ENCODE peak calls at places on chromosomes 2 and 18, in four cellular contexts. M, A, L and U are unnamed samples.

GRCh38 chr2:226981731-226982373 is 146.0 kb downstream of the RHBDD1 start:
- DNase-seq in M (no peak), A (no peak), L (peak; percentile 65), U (no peak)

GRCh38 chr2:239601201-239601851 is 200.5 kb upstream of the HDAC4 start:
- DNase-seq in M (no peak), L (no peak), A (no peak), U (no peak)

GRCh38 chr2:127064642-127065250 is 42.2 kb downstream of the BIN1 start:
- DNase-seq in M (no peak), L (peak; percentile 95), A (peak; percentile 98), U (peak; percentile 83)

GRCh38 chr2:74293191-74294065 is 49.8 kb downstream of the SLC4A5 start:
- DNase-seq in A (no peak), M (no peak), L (no peak), U (no peak)

GRCh38 chr2:190515687-190516086 is 18.8 kb downstream of the NEMP2 start:
- DNase-seq in A (no peak), M (no peak), L (no peak), U (no peak)

GRCh38 chr2:222776792-222777191 is 84.0 kb upstream of the ACSL3 start:
- DNase-seq in M (no peak), L (no peak), A (no peak), U (peak; percentile 62)

GRCh38 chr2:143700865-143701264 is 571.6 kb downstream of the ARHGAP15 start:
- DNase-seq in A (no peak), M (no peak), L (no peak), U (no peak)

GRCh38 chr2:239431536-239431935 is 30.7 kb upstream of the HDAC4 start:
- DNase-seq in L (no peak), M (no peak), A (no peak), U (no peak)

GRCh38 chr2:128603411-128603924 is 284.8 kb upstream of the HS6ST1 start:
- DNase-seq in L (no peak), M (no peak), A (no peak), U (no peak)

GRCh38 chr2:210752532-210752931 is 196.1 kb downstream of the CPS1 start:
- DNase-seq in L (no peak), M (no peak), A (no peak), U (no peak)

GRCh38 chr18:39296293-39296888 is 1730.8 kb upstream of the CELF4 start:
- DNase-seq in L (no peak), M (no peak), A (no peak), U (no peak)

GRCh38 chr2:144181006-144181405 is 338.9 kb downstream of the ZEB2 start:
- DNase-seq in L (no peak), M (no peak), A (no peak), U (no peak)

GRCh38 chr2:19124135-19124534 is 234.3 kb downstream of the OSR1 start:
- DNase-seq in A (no peak), L (no peak), M (no peak), U (no peak)

GRCh38 chr2:143632751-143633374 is 503.6 kb downstream of the ARHGAP15 start:
- DNase-seq in L (no peak), M (no peak), A (no peak), U (no peak)

GRCh38 chr18:47985837-47986236 is 55.4 kb upstream of the SMAD2 start:
- DNase-seq in M (no peak), A (no peak), L (no peak), U (no peak)

GRCh38 chr2:120552800-120553471 is 182.7 kb upstream of the GLI2 start:
- DNase-seq in L (peak; percentile 75), A (peak; percentile 87), M (no peak), U (peak; percentile 90)

GRCh38 chr2:172200495-172201085 is 97.9 kb upstream of the DLX2 start:
- DNase-seq in M (no peak), L (peak; percentile 29), A (no peak), U (no peak)

GRCh38 chr18:59453468-59453961 is 94.5 kb upstream of the LMAN1 start:
- DNase-seq in M (no peak), A (no peak), L (no peak), U (peak; percentile 97)

GRCh38 chr2:174634130-174635014 is 36.8 kb upstream of the WIPF1 start:
- DNase-seq in A (no peak), M (peak; percentile 65), L (peak; percentile 72), U (no peak)

GRCh38 chr2:88933980-88934379 is 242.5 kb downstream of the RPIA start:
- DNase-seq in M (no peak), L (no peak), A (no peak), U (peak; percentile 34)

GRCh38 chr2:289362-290089 is 1.6 kb upstream of the ALKAL2 start:
- DNase-seq in L (peak; percentile 75), A (no peak), M (no peak), U (no peak)

GRCh38 chr18:31102020-31102684 is at the start of gene DSC2:
- DNase-seq in M (no peak), L (peak; percentile 79), A (no peak), U (peak; percentile 61)

GRCh38 chr18:8212893-8213805 is 396.1 kb upstream of the RAB12 start:
- DNase-seq in M (no peak), L (no peak), A (no peak), U (no peak)

GRCh38 chr2:239470151-239470900 is 69.5 kb upstream of the HDAC4 start:
- DNase-seq in A (no peak), M (no peak), L (no peak), U (no peak)

GRCh38 chr2:72291059-72291458 is 143.4 kb upstream of the CYP26B1 start:
- DNase-seq in M (no peak), L (no peak), A (no peak), U (no peak)

GRCh38 chr2:51003345-51004192 is 28.4 kb downstream of the NRXN1 start:
- DNase-seq in M (no peak), A (no peak), L (no peak), U (no peak)

GRCh38 chr18:54284967-54285785 is 15.9 kb downstream of the POLI start:
- DNase-seq in M (peak; percentile 97), A (no peak), L (peak; percentile 14), U (no peak)

GRCh38 chr2:218405365-218406208 is 5.9 kb downstream of the CTDSP1 start:
- DNase-seq in A (no peak), L (peak; percentile 34), M (no peak), U (no peak)

GRCh38 chr2:29281585-29281984 is 166.4 kb downstream of the CLIP4 start:
- DNase-seq in L (no peak), M (no peak), A (peak; percentile 27), U (no peak)

GRCh38 chr2:65550246-65550645 is 117.8 kb upstream of the SPRED2 start:
- DNase-seq in A (no peak), M (no peak), L (no peak), U (no peak)
- TF ChIP-seq CHD2 in A (no peak), M (no peak), L (no peak), U (no peak)

GRCh38 chr2:176129013-176129796 is at the start of gene HOXD8:
- DNase-seq in A (peak; percentile 38), L (peak; percentile 26), M (no peak), U (no peak)
- TF ChIP-seq REST in A (no peak), L (no peak), M (no peak), U (no peak)

GRCh38 chr18:36130039-36130831 is 536 bp downstream of the ELP2 start:
- DNase-seq in L (peak; percentile 51), M (no peak), A (no peak), U (no peak)

GRCh38 chr18:36127866-36128845 is 984 bp downstream of the SLC39A6 start:
- DNase-seq in L (peak; percentile 38), A (no peak), M (no peak), U (peak; percentile 23)

GRCh38 chr18:36130883-36131653 is 1.4 kb downstream of the ELP2 start:
- DNase-seq in L (no peak), A (no peak), M (no peak), U (no peak)

GRCh38 chr18:36128907-36129299 is 237 bp downstream of the SLC39A6 start:
- DNase-seq in M (no peak), A (no peak), L (no peak), U (no peak)

GRCh38 chr18:36129300-36130038 is at the start of the genes ELP2 and SLC39A6:
- DNase-seq in L (peak; percentile 99), M (peak; percentile 76), A (peak; percentile 83), U (peak; percentile 91)
- TF ChIP-seq CEBPB in L (no peak), M (no peak), A (no peak), U (no peak)

DNA sequence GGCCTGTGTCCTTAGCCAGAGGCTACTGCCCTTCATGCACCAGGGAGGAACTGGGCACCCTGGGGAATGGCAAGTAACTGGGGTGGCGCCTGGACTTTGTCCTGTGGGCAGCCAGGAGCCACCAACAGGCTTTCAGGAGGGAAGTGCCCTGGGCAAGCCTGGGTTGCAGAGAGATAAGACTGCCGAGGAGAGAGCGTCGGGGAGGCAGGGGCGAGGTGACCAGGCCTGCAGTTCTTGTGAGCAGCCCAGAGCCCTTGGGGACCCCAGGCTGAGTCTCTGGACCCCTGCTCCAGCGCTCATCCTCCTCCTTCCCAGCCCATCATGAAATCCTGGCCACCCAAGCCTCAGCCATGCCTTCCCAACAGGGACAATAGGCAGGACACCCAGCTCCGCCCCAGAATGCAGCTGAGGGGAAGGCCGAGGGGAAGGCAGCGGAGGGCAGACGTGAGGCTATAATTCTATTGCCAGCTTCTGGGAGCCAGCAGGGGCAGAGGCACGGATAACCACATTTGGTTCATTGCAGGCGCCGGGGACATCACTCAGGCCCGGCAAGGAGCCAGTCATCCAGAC is 25.1 kb downstream of the ADRA2B start:
- DNase-seq in L (no peak), A (no peak), M (no peak), U (no peak)
- TF ChIP-seq CHD2 in L (no peak), A (no peak), M (no peak), U (no peak)

GRCh38 chr2:27721335-27721734 is 50.2 kb upstream of the MRPL33 start:
- DNase-seq in A (no peak), M (no peak), L (no peak), U (peak; percentile 59)

GRCh38 chr2:27717070-27717453 is 53.4 kb downstream of the SLC4A1AP start:
- DNase-seq in A (no peak), M (no peak), L (peak; percentile 26), U (no peak)

GRCh38 chr2:27721884-27722485 is 49.5 kb upstream of the MRPL33 start:
- DNase-seq in L (no peak), M (no peak), A (no peak), U (no peak)

GRCh38 chr2:27723372-27724144 is 48.0 kb upstream of the MRPL33 start:
- DNase-seq in L (peak; percentile 65), A (peak; percentile 83), M (no peak), U (peak; percentile 75)

DNA sequence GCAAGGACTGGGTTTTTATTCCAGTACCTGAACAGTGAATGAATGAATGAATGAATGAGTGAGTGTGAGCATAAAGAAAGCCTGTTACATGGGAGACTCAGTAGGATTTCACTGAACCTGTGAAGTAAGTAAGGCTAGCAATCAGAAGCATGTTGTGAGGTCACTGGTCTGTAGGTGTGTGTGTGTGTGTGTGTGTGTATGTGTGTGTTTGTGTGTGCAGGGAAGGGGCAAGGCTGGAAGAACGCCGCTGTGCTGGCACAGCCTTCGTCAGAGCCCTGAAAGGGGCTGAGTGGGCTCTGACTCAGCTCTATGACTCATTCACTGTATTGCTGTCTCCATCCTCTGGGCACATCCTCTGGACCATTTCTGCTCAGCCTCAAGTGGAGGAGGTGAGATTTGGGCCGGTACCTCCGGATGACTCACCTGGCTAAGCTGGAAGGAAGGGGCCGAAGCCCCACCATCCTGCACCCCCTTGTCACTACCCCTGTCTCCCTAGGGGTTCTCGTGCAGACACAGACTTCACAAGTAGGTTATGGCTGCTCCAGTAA is 51.4 kb upstream of the MRPL33 start:
- DNase-seq in M (no peak), A (peak; percentile 97), L (peak; percentile 55), U (peak; percentile 54)
- TF ChIP-seq REST in M (no peak), A (no peak), L (no peak), U (no peak)